ENCODE peak calls at places on chromosomes 4 and X, in ten cellular contexts. L is frontal cortex; C is GM13977; P is stimulated activated CD8-positive, alpha-beta memory T cell treated with anti-CD3 and anti-CD28 coated beads, Interleukin-12 subunit alpha, Interleukin-12 subunit beta, amount 100 ng/mL, for 4 hours; M is PC-9; D is activated CD8-positive, alpha-beta T cell treated with anti-CD3 and anti-CD28 coated beads, Interleukin-2, amount 10 ng/mL, durations not matched to agents 7 days and 5 days; K is MCF 10A; X is NCI-H1417; T is iris pigment epithelial cell; Y is RWPE1. H is an unnamed sample.

GRCh38 chrX:21926527-21927278 is 13.8 kb upstream of the SMS start:
- DNase-seq in C (no peak), D (no peak), T (peak), P (no peak), K (peak), Y (peak), X (no peak), L (no peak), M (peak), H (no peak)

GRCh38 chr4:158822348-158822747 is 53.5 kb downstream of the FNIP2 start:
- DNase-seq in D (no peak), P (no peak), C (no peak), T (no peak), L (no peak), X (no peak), Y (no peak), M (no peak), K (no peak), H (no peak)

GRCh38 chr4:117137143-117137542 is 51.8 kb upstream of the TRAM1L1 start:
- DNase-seq in X (no peak), C (no peak), D (no peak), P (no peak), Y (peak), T (peak), K (peak), M (peak), L (no peak), H (no peak)

GRCh38 chr4:40908297-40908696 is 158.5 kb downstream of the NSUN7 start:
- DNase-seq in X (no peak), K (peak), C (no peak), L (no peak), M (peak), Y (peak), D (no peak), P (no peak), T (no peak), H (no peak)

GRCh38 chr4:151099226-151099975 is at the start of gene RPS3A:
- DNase-seq in T (peak), M (peak), P (peak), L (peak), Y (peak), K (peak), D (peak), X (peak), C (peak), H (peak)

GRCh38 chr4:1842339-1842895 is 13.5 kb downstream of the LETM1 start:
- DNase-seq in L (no peak), C (no peak), K (no peak), T (no peak), D (no peak), M (no peak), Y (no peak), P (no peak), X (no peak), H (no peak)

GRCh38 chrX:13855689-13856425 is 39.0 kb upstream of the GPM6B start:
- DNase-seq in Y (no peak), M (no peak), D (no peak), K (no peak), P (no peak), X (no peak), T (no peak), L (no peak), C (no peak), H (no peak)

GRCh38 chr4:3685081-3685645 is 81.0 kb upstream of the ADRA2C start:
- DNase-seq in L (no peak), Y (no peak), D (no peak), X (no peak), C (no peak), T (no peak), K (no peak), P (no peak), M (no peak), H (no peak)

GRCh38 chrX:23246001-23246400 is 88.6 kb upstream of the PTCHD1 start:
- DNase-seq in Y (no peak), D (no peak), T (peak), C (no peak), K (peak), X (no peak), M (no peak), P (no peak), L (no peak), H (no peak)

GRCh38 chrX:25049347-25049746 is 33.6 kb upstream of the ARX start:
- DNase-seq in L (no peak), K (peak), C (no peak), D (no peak), P (no peak), T (peak), Y (no peak), M (no peak), X (no peak), H (no peak)

GRCh38 chr4:85058551-85058950 is 92.1 kb upstream of the WDFY3 start:
- DNase-seq in D (no peak), M (no peak), L (no peak), Y (no peak), X (no peak), T (peak), P (no peak), K (no peak), C (no peak), H (no peak)

GRCh38 chr4:88003261-88003660 is 4.2 kb upstream of the PKD2 start:
- DNase-seq in Y (no peak), D (no peak), C (no peak), X (no peak), L (no peak), P (no peak), M (no peak), T (no peak), K (no peak), H (no peak)

GRCh38 chr4:119646347-119647071 is 17.9 kb upstream of the PDE5A start:
- DNase-seq in P (no peak), Y (no peak), K (no peak), X (no peak), T (no peak), M (no peak), C (no peak), D (no peak), L (no peak), H (no peak)

GRCh38 chr4:83237591-83237990 is 47.0 kb downstream of the COQ2 start:
- DNase-seq in X (peak), C (no peak), T (no peak), D (no peak), M (no peak), P (no peak), L (no peak), K (no peak), Y (no peak), H (no peak)

GRCh38 chrX:139200793-139201192 is 329.7 kb upstream of the F9 start:
- DNase-seq in P (no peak), Y (no peak), L (no peak), M (no peak), D (no peak), C (no peak), T (peak), X (no peak), K (peak), H (no peak)

GRCh38 chr4:151644625-151645024 is 116.2 kb downstream of the GATB start:
- DNase-seq in X (peak), T (no peak), L (no peak), M (peak), P (no peak), D (no peak), C (no peak), K (peak), Y (peak), H (peak)

GRCh38 chrX:46029777-46030176 is 515.4 kb downstream of the ZNF674 start:
- DNase-seq in X (no peak), M (no peak), D (no peak), C (no peak), P (no peak), Y (no peak), L (no peak), K (no peak), T (no peak), H (peak)

GRCh38 chrX:139533444-139533843 is 2.9 kb downstream of the F9 start:
- DNase-seq in K (no peak), D (no peak), T (no peak), Y (no peak), C (no peak), L (no peak), X (no peak), P (no peak), M (no peak), H (no peak)

GRCh38 chr4:80096175-80096850 is 23.3 kb upstream of the ANTXR2 start:
- DNase-seq in C (no peak), D (no peak), X (no peak), L (no peak), K (peak), P (no peak), Y (no peak), T (no peak), M (no peak), H (no peak)

GRCh38 chr4:17284323-17285175 is 227.3 kb downstream of the QDPR start:
- DNase-seq in K (no peak), T (no peak), X (no peak), D (no peak), C (no peak), P (no peak), Y (no peak), M (no peak), L (no peak), H (no peak)

GRCh38 chrX:47030339-47030738 is 47.9 kb upstream of the RGN start:
- DNase-seq in T (peak), P (no peak), K (peak), X (peak), Y (peak), D (peak), C (peak), M (no peak), L (peak), H (peak)

GRCh38 chr4:168409089-168409801 is 71.0 kb downstream of the DDX60L start:
- DNase-seq in L (no peak), M (no peak), X (no peak), P (no peak), D (no peak), K (no peak), C (no peak), Y (peak), T (peak), H (no peak)

GRCh38 chrX:107766470-107767140 is 9.0 kb downstream of the TSC22D3 start:
- DNase-seq in M (peak), Y (peak), P (no peak), C (no peak), X (no peak), K (peak), T (peak), L (no peak), D (no peak), H (no peak)

GRCh38 chr4:172188248-172188976 is 375.2 kb downstream of the GALNTL6 start:
- DNase-seq in X (no peak), D (no peak), K (no peak), M (no peak), L (no peak), P (no peak), T (no peak), Y (no peak), C (no peak), H (peak)

GRCh38 chr4:61375316-61375715 is 175.2 kb downstream of the ADGRL3 start:
- DNase-seq in T (peak), L (no peak), D (no peak), K (peak), X (no peak), C (no peak), M (no peak), P (no peak), Y (peak), H (no peak)

GRCh38 chr4:10787365-10787764 is 102.8 kb upstream of the CLNK start:
- DNase-seq in P (no peak), C (no peak), M (no peak), T (no peak), Y (no peak), K (no peak), D (no peak), X (no peak), L (no peak), H (no peak)

GRCh38 chr4:169102011-169102410 is 92.0 kb upstream of the CBR4 start:
- DNase-seq in C (no peak), D (no peak), P (no peak), K (no peak), T (no peak), Y (no peak), X (no peak), L (no peak), M (no peak), H (no peak)

GRCh38 chr4:94577136-94577535 is 125.4 kb downstream of the PDLIM5 start:
- DNase-seq in P (no peak), Y (no peak), M (no peak), D (no peak), K (peak), T (peak), X (no peak), C (no peak), L (no peak), H (no peak)

GRCh38 chr4:154164931-154165839 is 326.4 kb downstream of the DCHS2 start:
- DNase-seq in M (no peak), Y (peak), L (no peak), X (no peak), D (no peak), C (peak), K (peak), T (peak), P (no peak), H (no peak)

GRCh38 chr4:165592386-165592785 is 213.6 kb downstream of the CPE start:
- DNase-seq in M (no peak), P (no peak), C (no peak), K (no peak), L (no peak), Y (no peak), X (no peak), T (peak), D (no peak), H (no peak)

GRCh38 chrX:3271485-3272186 is 74.8 kb downstream of the MXRA5 start:
- DNase-seq in M (no peak), D (no peak), Y (peak), L (no peak), T (peak), C (no peak), K (peak), P (no peak), X (no peak), H (no peak)

GRCh38 chrX:65581661-65582339 is 47.2 kb upstream of the LAS1L start:
- DNase-seq in Y (peak), T (peak), L (peak), M (peak), P (no peak), D (peak), C (peak), X (peak), K (peak), H (peak)

GRCh38 chrX:16771483-16772398 is 14.5 kb upstream of the TXLNG start:
- DNase-seq in X (no peak), C (no peak), T (peak), D (no peak), K (peak), M (peak), P (no peak), Y (peak), L (no peak), H (peak)

GRCh38 chr4:86848136-86848535 is 1.0 kb downstream of the SLC10A6 start:
- DNase-seq in T (no peak), X (no peak), L (no peak), Y (no peak), D (no peak), K (no peak), P (no peak), C (no peak), M (no peak), H (no peak)

GRCh38 chr4:145179201-145179860 is 1.1 kb downstream of the OTUD4 start:
- DNase-seq in T (peak), M (peak), X (peak), K (peak), C (peak), P (peak), Y (peak), L (peak), D (peak), H (peak)

GRCh38 chr4:71270901-71271300 is 67.9 kb upstream of the SLC4A4 start:
- DNase-seq in K (peak), P (no peak), C (no peak), X (peak), Y (no peak), L (no peak), D (peak), T (peak), M (no peak), H (peak)

H was measured in NCI-H146.